ENCODE peak calls at places on chromosomes 11 and 22, in nine cellular contexts. One of them, this sample, is unnamed.

GRCh38 chr11:75352417-75353206 is 1.2 kb upstream of the ARRB1 start:
- DNase-seq in RWPE1: no peak
- DNase-seq in A549: no peak
- DNase-seq in progenitor cell of endocrine pancreas: no peak
- DNase-seq in kidney: peak
- DNase-seq in CD8-positive, alpha-beta T cell: peak
- DNase-seq in fibroblast of mammary gland: no peak
- DNase-seq in epithelial cell of esophagus: no peak
- DNase-seq in uterus: no peak
- DNase-seq in this sample: no peak

GRCh38 chr11:128549256-128549944 is 38.0 kb downstream of the ETS1 start:
- DNase-seq in kidney: peak
- DNase-seq in RWPE1: no peak
- DNase-seq in fibroblast of mammary gland: peak
- DNase-seq in epithelial cell of esophagus: no peak
- DNase-seq in A549: no peak
- DNase-seq in uterus: peak
- DNase-seq in progenitor cell of endocrine pancreas: no peak
- DNase-seq in CD8-positive, alpha-beta T cell: no peak
- DNase-seq in this sample: no peak

GRCh38 chr11:86802601-86803051 is 2.3 kb downstream of the PRSS23 start:
- DNase-seq in RWPE1: peak
- DNase-seq in kidney: no peak
- DNase-seq in fibroblast of mammary gland: peak
- DNase-seq in A549: peak
- DNase-seq in progenitor cell of endocrine pancreas: no peak
- DNase-seq in epithelial cell of esophagus: peak
- DNase-seq in CD8-positive, alpha-beta T cell: no peak
- DNase-seq in uterus: no peak
- DNase-seq in this sample: no peak

GRCh38 chr22:30202531-30203006 is 44.0 kb downstream of the LIF start:
- DNase-seq in kidney: no peak
- DNase-seq in RWPE1: no peak
- DNase-seq in CD8-positive, alpha-beta T cell: no peak
- DNase-seq in progenitor cell of endocrine pancreas: no peak
- DNase-seq in A549: no peak
- DNase-seq in epithelial cell of esophagus: peak
- DNase-seq in fibroblast of mammary gland: peak
- DNase-seq in uterus: peak
- DNase-seq in this sample: no peak

GRCh38 chr11:96055706-96056387 is 131.9 kb upstream of the MTMR2 start:
- DNase-seq in kidney: no peak
- DNase-seq in uterus: no peak
- DNase-seq in fibroblast of mammary gland: peak
- DNase-seq in epithelial cell of esophagus: peak
- DNase-seq in A549: no peak
- DNase-seq in RWPE1: peak
- DNase-seq in CD8-positive, alpha-beta T cell: no peak
- DNase-seq in progenitor cell of endocrine pancreas: no peak
- DNase-seq in this sample: no peak

GRCh38 chr11:19958218-19958617 is 202.1 kb downstream of the DBX1 start:
- DNase-seq in uterus: no peak
- DNase-seq in epithelial cell of esophagus: no peak
- DNase-seq in progenitor cell of endocrine pancreas: no peak
- DNase-seq in A549: no peak
- DNase-seq in CD8-positive, alpha-beta T cell: no peak
- DNase-seq in kidney: no peak
- DNase-seq in fibroblast of mammary gland: no peak
- DNase-seq in RWPE1: no peak
- DNase-seq in this sample: no peak

GRCh38 chr11:101336155-101336554 is 206.5 kb upstream of the PGR start:
- DNase-seq in progenitor cell of endocrine pancreas: no peak
- DNase-seq in uterus: no peak
- DNase-seq in A549: no peak
- DNase-seq in CD8-positive, alpha-beta T cell: no peak
- DNase-seq in RWPE1: no peak
- DNase-seq in epithelial cell of esophagus: peak
- DNase-seq in fibroblast of mammary gland: no peak
- DNase-seq in kidney: no peak
- DNase-seq in this sample: no peak

GRCh38 chr11:103170865-103171264 is 61.6 kb downstream of the DYNC2H1 start:
- DNase-seq in epithelial cell of esophagus: peak
- DNase-seq in A549: no peak
- DNase-seq in progenitor cell of endocrine pancreas: no peak
- DNase-seq in kidney: no peak
- DNase-seq in RWPE1: no peak
- DNase-seq in CD8-positive, alpha-beta T cell: no peak
- DNase-seq in uterus: no peak
- DNase-seq in fibroblast of mammary gland: peak
- DNase-seq in this sample: no peak

GRCh38 chr11:67630230-67630942 is 649 bp upstream of the NUDT8 start:
- DNase-seq in A549: peak
- DNase-seq in uterus: peak
- DNase-seq in RWPE1: peak
- DNase-seq in fibroblast of mammary gland: peak
- DNase-seq in progenitor cell of endocrine pancreas: peak
- DNase-seq in epithelial cell of esophagus: peak
- DNase-seq in kidney: peak
- DNase-seq in CD8-positive, alpha-beta T cell: peak
- DNase-seq in this sample: peak

GRCh38 chr11:134050541-134051383 is 18.1 kb upstream of the JAM3 start:
- DNase-seq in uterus: peak
- DNase-seq in CD8-positive, alpha-beta T cell: peak
- DNase-seq in epithelial cell of esophagus: peak
- DNase-seq in RWPE1: peak
- DNase-seq in A549: peak
- DNase-seq in progenitor cell of endocrine pancreas: peak
- DNase-seq in fibroblast of mammary gland: peak
- DNase-seq in kidney: peak
- DNase-seq in this sample: peak

GRCh38 chr11:46333129-46333947 is 13.9 kb upstream of the DGKZ start:
- DNase-seq in progenitor cell of endocrine pancreas: no peak
- DNase-seq in fibroblast of mammary gland: no peak
- DNase-seq in uterus: no peak
- DNase-seq in epithelial cell of esophagus: no peak
- DNase-seq in CD8-positive, alpha-beta T cell: peak
- DNase-seq in kidney: no peak
- DNase-seq in A549: no peak
- DNase-seq in RWPE1: no peak
- DNase-seq in this sample: peak

GRCh38 chr11:59918987-59919589 is 19.1 kb upstream of the OOSP1 start:
- DNase-seq in uterus: no peak
- DNase-seq in kidney: no peak
- DNase-seq in fibroblast of mammary gland: peak
- DNase-seq in epithelial cell of esophagus: peak
- DNase-seq in A549: peak
- DNase-seq in CD8-positive, alpha-beta T cell: no peak
- DNase-seq in RWPE1: peak
- DNase-seq in progenitor cell of endocrine pancreas: no peak
- DNase-seq in this sample: peak

GRCh38 chr22:26597026-26597425 is 7.1 kb upstream of the TPST2 start:
- DNase-seq in RWPE1: no peak
- DNase-seq in progenitor cell of endocrine pancreas: no peak
- DNase-seq in uterus: no peak
- DNase-seq in CD8-positive, alpha-beta T cell: no peak
- DNase-seq in fibroblast of mammary gland: no peak
- DNase-seq in epithelial cell of esophagus: no peak
- DNase-seq in A549: no peak
- DNase-seq in kidney: no peak
- DNase-seq in this sample: no peak

GRCh38 chr11:77085652-77086051 is 17.0 kb upstream of the OMP start:
- DNase-seq in RWPE1: no peak
- DNase-seq in progenitor cell of endocrine pancreas: no peak
- DNase-seq in fibroblast of mammary gland: no peak
- DNase-seq in kidney: peak
- DNase-seq in CD8-positive, alpha-beta T cell: no peak
- DNase-seq in A549: no peak
- DNase-seq in uterus: peak
- DNase-seq in epithelial cell of esophagus: no peak
- DNase-seq in this sample: no peak

GRCh38 chr11:131392528-131393255 is 22.3 kb downstream of the NTM start:
- DNase-seq in epithelial cell of esophagus: peak
- DNase-seq in RWPE1: no peak
- DNase-seq in kidney: no peak
- DNase-seq in A549: no peak
- DNase-seq in fibroblast of mammary gland: peak
- DNase-seq in CD8-positive, alpha-beta T cell: no peak
- DNase-seq in uterus: no peak
- DNase-seq in progenitor cell of endocrine pancreas: no peak
- DNase-seq in this sample: no peak
- TF ChIP-seq CTCF in epithelial cell of esophagus: peak
- TF ChIP-seq CTCF in RWPE1: no peak
- TF ChIP-seq CTCF in kidney: no peak
- TF ChIP-seq CTCF in A549: no peak
- TF ChIP-seq CTCF in fibroblast of mammary gland: peak
- TF ChIP-seq CTCF in CD8-positive, alpha-beta T cell: no peak
- TF ChIP-seq CTCF in uterus: no peak
- TF ChIP-seq CTCF in progenitor cell of endocrine pancreas: no peak
- TF ChIP-seq CTCF in this sample: no peak

GRCh38 chr11:12284321-12285050 is 92.9 kb upstream of the PARVA start:
- DNase-seq in A549: no peak
- DNase-seq in epithelial cell of esophagus: peak
- DNase-seq in fibroblast of mammary gland: peak
- DNase-seq in RWPE1: no peak
- DNase-seq in kidney: no peak
- DNase-seq in uterus: no peak
- DNase-seq in progenitor cell of endocrine pancreas: no peak
- DNase-seq in CD8-positive, alpha-beta T cell: no peak
- DNase-seq in this sample: no peak
- TF ChIP-seq CTCF in A549: no peak
- TF ChIP-seq CTCF in epithelial cell of esophagus: no peak
- TF ChIP-seq CTCF in fibroblast of mammary gland: no peak
- TF ChIP-seq CTCF in RWPE1: no peak
- TF ChIP-seq CTCF in kidney: no peak
- TF ChIP-seq CTCF in uterus: no peak
- TF ChIP-seq CTCF in progenitor cell of endocrine pancreas: no peak
- TF ChIP-seq CTCF in CD8-positive, alpha-beta T cell: no peak
- TF ChIP-seq CTCF in this sample: no peak

GRCh38 chr11:131748146-131749050 is 378.0 kb downstream of the NTM start:
- DNase-seq in A549: peak
- DNase-seq in fibroblast of mammary gland: peak
- DNase-seq in progenitor cell of endocrine pancreas: peak
- DNase-seq in uterus: peak
- DNase-seq in epithelial cell of esophagus: peak
- DNase-seq in CD8-positive, alpha-beta T cell: peak
- DNase-seq in kidney: peak
- DNase-seq in RWPE1: peak
- DNase-seq in this sample: peak
- TF ChIP-seq CTCF in A549: peak
- TF ChIP-seq CTCF in fibroblast of mammary gland: peak
- TF ChIP-seq CTCF in progenitor cell of endocrine pancreas: peak
- TF ChIP-seq CTCF in uterus: peak
- TF ChIP-seq CTCF in epithelial cell of esophagus: peak
- TF ChIP-seq CTCF in CD8-positive, alpha-beta T cell: peak
- TF ChIP-seq CTCF in kidney: peak
- TF ChIP-seq CTCF in RWPE1: peak
- TF ChIP-seq CTCF in this sample: peak

GRCh38 chr11:82810738-82811137 is 77.1 kb upstream of the FAM181B start:
- DNase-seq in RWPE1: no peak
- DNase-seq in A549: no peak
- DNase-seq in CD8-positive, alpha-beta T cell: no peak
- DNase-seq in progenitor cell of endocrine pancreas: no peak
- DNase-seq in epithelial cell of esophagus: no peak
- DNase-seq in uterus: no peak
- DNase-seq in kidney: no peak
- DNase-seq in fibroblast of mammary gland: no peak
- DNase-seq in this sample: no peak
- TF ChIP-seq CTCF in RWPE1: no peak
- TF ChIP-seq CTCF in A549: no peak
- TF ChIP-seq CTCF in CD8-positive, alpha-beta T cell: no peak
- TF ChIP-seq CTCF in progenitor cell of endocrine pancreas: no peak
- TF ChIP-seq CTCF in epithelial cell of esophagus: no peak
- TF ChIP-seq CTCF in uterus: no peak
- TF ChIP-seq CTCF in kidney: no peak
- TF ChIP-seq CTCF in fibroblast of mammary gland: no peak
- TF ChIP-seq CTCF in this sample: no peak

GRCh38 chr11:78961186-78961782 is 386.6 kb upstream of the NARS2 start:
- DNase-seq in uterus: no peak
- DNase-seq in epithelial cell of esophagus: peak
- DNase-seq in fibroblast of mammary gland: peak
- DNase-seq in progenitor cell of endocrine pancreas: no peak
- DNase-seq in kidney: no peak
- DNase-seq in A549: no peak
- DNase-seq in RWPE1: peak
- DNase-seq in CD8-positive, alpha-beta T cell: no peak
- DNase-seq in this sample: peak
- TF ChIP-seq CTCF in uterus: no peak
- TF ChIP-seq CTCF in epithelial cell of esophagus: peak
- TF ChIP-seq CTCF in fibroblast of mammary gland: peak
- TF ChIP-seq CTCF in progenitor cell of endocrine pancreas: peak
- TF ChIP-seq CTCF in kidney: peak
- TF ChIP-seq CTCF in A549: peak
- TF ChIP-seq CTCF in RWPE1: peak
- TF ChIP-seq CTCF in CD8-positive, alpha-beta T cell: no peak
- TF ChIP-seq CTCF in this sample: peak

This sample was measured in nephron progenitor cell.